ENCODE peak calls at places on chromosomes 11 and 22, in six cellular contexts. G is cardiac fibroblast, P is NCI-H2107, Z is GM13977, Q is ACHN, E is C1 segment of cervical spinal cord. L is an unnamed sample.

GRCh38 chr11:87779276-87780067 is 395.8 kb downstream of the RAB38 start:
- DNase-seq in G (no peak), P (no peak), Z (no peak), Q (no peak), E (no peak), L (no peak)

GRCh38 chr22:25666308-25666707 is 75.7 kb upstream of the MYO18B start:
- DNase-seq in G (peak), P (no peak), Z (no peak), Q (no peak), E (no peak), L (no peak)

GRCh38 chr22:30286813-30287625 is 2.3 kb downstream of the CASTOR1 start:
- DNase-seq in G (peak), P (no peak), Z (peak), Q (peak), E (no peak), L (peak)

GRCh38 chr11:84103096-84103495 is 816.9 kb upstream of the CCDC90B start:
- DNase-seq in G (no peak), P (no peak), Z (no peak), Q (no peak), E (no peak), L (no peak)

GRCh38 chr22:29947410-29948387 is 64.7 kb downstream of the MTMR3 start:
- DNase-seq in G (peak), P (no peak), Z (no peak), Q (no peak), E (no peak), L (no peak)

GRCh38 chr22:44671742-44672141 is 30.3 kb upstream of the PRR5 start:
- DNase-seq in G (peak), P (no peak), Z (no peak), Q (no peak), E (no peak), L (no peak)

GRCh38 chr11:61695917-61696316 is 15.7 kb downstream of the DAGLA start:
- DNase-seq in G (peak), P (peak), Z (peak), Q (peak), E (no peak), L (peak)

GRCh38 chr22:50564289-50564688 is 1.6 kb upstream of the SYCE3 start:
- DNase-seq in G (no peak), P (no peak), Z (no peak), Q (no peak), E (no peak), L (no peak)

GRCh38 chr11:3056296-3057068 is 741 bp downstream of the CARS1 start:
- DNase-seq in G (peak), P (no peak), Z (no peak), Q (no peak), E (no peak), L (no peak)

GRCh38 chr22:38239101-38239761 is 33.6 kb downstream of the TMEM184B start:
- DNase-seq in G (peak), P (no peak), Z (no peak), Q (peak), E (no peak), L (no peak)

GRCh38 chr22:41197808-41198585 is 7.1 kb upstream of the L3MBTL2 start:
- DNase-seq in G (no peak), P (no peak), Z (no peak), Q (peak), E (no peak), L (no peak)

L was measured in GM06990.